ENCODE peak calls at places on chromosomes 16 and 17, in ten cellular contexts. Z, H, Y, X, P, C, J, B, S and G are unnamed samples.

GRCh38 chr16:19701091-19701490 is 16.9 kb downstream of the KNOP1 start:
- DNase-seq in Z (no peak), H (no peak), Y (no peak), X (no peak), P (no peak), C (no peak), J (no peak), B (no peak), S (no peak), G (no peak)

GRCh38 chr16:88681709-88682451 is 4.4 kb downstream of the SNAI3 start:
- DNase-seq in Z (peak), H (no peak), Y (peak), X (no peak), P (peak), C (peak), J (peak), B (peak), S (no peak), G (peak)

GRCh38 chr17:5500247-5500803 is 14.0 kb downstream of the MIS12 start:
- DNase-seq in Z (no peak), H (no peak), Y (no peak), X (no peak), P (no peak), C (no peak), J (no peak), B (no peak), S (no peak), G (no peak)

GRCh38 chr17:66830451-66830850 is 4.5 kb upstream of the CACNG5 start:
- DNase-seq in Z (no peak), H (no peak), Y (no peak), X (no peak), P (no peak), C (no peak), J (no peak), B (no peak), S (no peak), G (no peak)

GRCh38 chr16:53632526-53632925 is 71.1 kb downstream of the RPGRIP1L start:
- DNase-seq in Z (no peak), H (no peak), Y (no peak), X (no peak), P (no peak), C (no peak), J (no peak), B (no peak), S (no peak), G (no peak)

GRCh38 chr17:61442136-61442775 is 10.0 kb upstream of the TBX4 start:
- DNase-seq in Z (no peak), H (no peak), Y (no peak), X (no peak), P (no peak), C (no peak), J (no peak), B (no peak), S (no peak), G (no peak)

GRCh38 chr17:44349553-44350070 is 4.5 kb downstream of the GRN start:
- DNase-seq in Z (no peak), H (no peak), Y (no peak), X (no peak), P (no peak), C (no peak), J (no peak), B (no peak), S (no peak), G (no peak)

GRCh38 chr17:59846391-59847165 is 46.2 kb downstream of the TUBD1 start:
- DNase-seq in Z (peak), H (peak), Y (peak), X (peak), P (no peak), C (no peak), J (peak), B (peak), S (peak), G (peak)

GRCh38 chr17:63592797-63593196 is 7.9 kb upstream of the TACO1 start:
- DNase-seq in Z (no peak), H (no peak), Y (no peak), X (no peak), P (no peak), C (no peak), J (no peak), B (no peak), S (no peak), G (no peak)

GRCh38 chr16:1915732-1916653 is 2.2 kb downstream of the HS3ST6 start:
- DNase-seq in Z (no peak), H (no peak), Y (no peak), X (no peak), P (no peak), C (no peak), J (no peak), B (no peak), S (no peak), G (no peak)

GRCh38 chr17:39709319-39709997 is 9.6 kb downstream of the ERBB2 start:
- DNase-seq in Z (no peak), H (no peak), Y (peak), X (no peak), P (no peak), C (no peak), J (no peak), B (no peak), S (no peak), G (no peak)

GRCh38 chr16:81612351-81613170 is 166.5 kb upstream of the PLCG2 start:
- DNase-seq in Z (no peak), H (no peak), Y (no peak), X (no peak), P (no peak), C (no peak), J (peak), B (peak), S (no peak), G (no peak)

GRCh38 chr17:74176546-74177001 is 26.9 kb upstream of the RPL38 start:
- DNase-seq in Z (peak), H (peak), Y (peak), X (no peak), P (peak), C (peak), J (peak), B (peak), S (peak), G (no peak)

GRCh38 chr16:27174007-27174406 is 29.3 kb upstream of the KDM8 start:
- DNase-seq in Z (no peak), H (no peak), Y (no peak), X (no peak), P (no peak), C (no peak), J (no peak), B (no peak), S (no peak), G (no peak)

GRCh38 chr16:31077024-31077423 is 2.8 kb downstream of the ZNF646 start:
- DNase-seq in Z (no peak), H (no peak), Y (no peak), X (no peak), P (no peak), C (no peak), J (no peak), B (no peak), S (no peak), G (no peak)

GRCh38 chr16:77213542-77214108 is 14.4 kb downstream of the SYCE1L start:
- DNase-seq in Z (no peak), H (peak), Y (no peak), X (peak), P (no peak), C (no peak), J (no peak), B (no peak), S (peak), G (no peak)

GRCh38 chr16:84557059-84557458 is 52.6 kb upstream of the MEAK7 start:
- DNase-seq in Z (no peak), H (no peak), Y (peak), X (no peak), P (no peak), C (no peak), J (no peak), B (no peak), S (no peak), G (no peak)

GRCh38 chr17:44828919-44829557 is 1.0 kb downstream of the GJC1 start:
- DNase-seq in Z (no peak), H (peak), Y (no peak), X (no peak), P (no peak), C (no peak), J (no peak), B (no peak), S (no peak), G (no peak)

GRCh38 chr17:78890111-78890897 is 12.7 kb downstream of the CEP295NL start:
- DNase-seq in Z (peak), H (no peak), Y (peak), X (no peak), P (peak), C (peak), J (peak), B (peak), S (no peak), G (peak)

GRCh38 chr17:63423963-63424362 is 22.1 kb downstream of the CYB561 start:
- DNase-seq in Z (no peak), H (no peak), Y (no peak), X (no peak), P (no peak), C (no peak), J (no peak), B (no peak), S (no peak), G (no peak)

GRCh38 chr17:10557422-10557821 is 8.0 kb upstream of the MYH2 start:
- DNase-seq in Z (no peak), H (no peak), Y (no peak), X (no peak), P (no peak), C (no peak), J (no peak), B (no peak), S (peak), G (no peak)

GRCh38 chr16:11994187-11995119 is 17.9 kb downstream of the SNX29 start:
- DNase-seq in Z (no peak), H (peak), Y (peak), X (no peak), P (peak), C (peak), J (no peak), B (peak), S (no peak), G (no peak)

GRCh38 chr16:1571012-1571671 is 37.7 kb downstream of the TMEM204 start:
- DNase-seq in Z (no peak), H (no peak), Y (no peak), X (no peak), P (no peak), C (no peak), J (no peak), B (no peak), S (no peak), G (no peak)

GRCh38 chr17:49438885-49439284 is 24.2 kb upstream of the PHB1 start:
- DNase-seq in Z (no peak), H (no peak), Y (no peak), X (no peak), P (no peak), C (no peak), J (no peak), B (no peak), S (no peak), G (no peak)
- TF ChIP-seq CTCF in Z (no peak), H (no peak), Y (no peak), X (no peak), P (no peak), C (no peak), J (peak), B (no peak), S (no peak), G (no peak)

DNA sequence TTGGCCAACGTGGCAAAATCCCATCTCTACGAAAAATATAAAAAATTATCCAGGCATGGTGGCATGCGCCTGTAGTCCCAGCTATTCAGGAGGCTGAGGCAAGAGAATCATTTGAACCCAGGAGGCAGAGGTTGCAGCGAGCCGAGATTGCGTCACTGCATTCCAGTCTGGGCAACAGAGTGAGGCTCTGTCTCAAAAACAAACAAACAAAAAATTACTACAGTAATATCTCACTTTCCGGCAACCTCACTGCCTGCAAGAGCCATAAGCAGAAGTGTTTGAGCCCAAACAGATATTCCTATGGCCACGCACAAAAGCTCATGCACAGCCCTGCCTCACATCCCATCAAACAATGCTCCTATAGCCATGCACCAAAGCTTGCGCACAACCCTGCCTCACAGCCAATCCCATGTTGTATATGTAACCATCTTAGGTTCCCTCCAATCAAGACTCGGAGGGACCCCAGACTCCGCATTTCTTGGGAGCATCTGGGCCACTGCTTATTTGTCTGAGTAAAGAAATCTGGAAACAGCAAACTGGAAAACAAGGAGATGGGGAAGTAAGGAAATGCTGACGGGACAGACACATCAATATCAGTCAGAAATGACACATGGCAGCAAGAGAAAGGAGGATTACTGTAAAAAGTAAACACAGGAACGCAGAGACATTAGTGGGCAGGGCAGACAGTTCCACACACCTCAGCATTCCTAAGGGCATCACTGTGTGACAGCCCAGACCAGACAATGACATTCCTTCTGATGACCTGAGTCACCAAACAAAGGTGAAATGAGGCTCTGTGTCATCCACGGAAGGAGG is 37.1 kb downstream of the TK2 start:
- DNase-seq in Z (peak), H (no peak), Y (no peak), X (no peak), P (no peak), C (peak), J (no peak), B (peak), S (no peak), G (no peak)
- H3K27ac ChIP-seq in Z (no peak), H (peak), Y (peak), X (no peak), P (peak), C (peak), J (peak), B (peak), S (peak), G (peak)

DNA sequence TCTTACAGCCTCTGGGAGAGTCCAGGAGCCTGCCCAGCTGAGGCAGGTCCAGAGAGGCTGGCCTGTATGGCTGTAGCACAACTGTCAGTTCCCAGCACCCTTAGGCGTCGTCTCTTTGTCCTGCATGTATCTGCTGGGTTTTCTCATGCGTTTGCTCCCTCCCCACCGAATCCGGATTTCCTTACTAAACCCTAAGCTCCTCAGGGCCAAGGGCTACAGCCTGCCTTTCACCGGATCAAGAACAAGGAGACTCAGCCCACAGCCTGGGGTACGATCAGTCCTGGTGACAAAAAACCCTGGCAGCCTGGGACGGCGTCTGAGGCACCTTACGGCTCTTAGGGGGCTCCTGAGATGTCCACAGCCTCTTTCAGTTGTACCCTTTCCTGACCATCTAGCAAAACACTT is 12.1 kb downstream of the HIC1 start:
- DNase-seq in Z (no peak), H (no peak), Y (no peak), X (no peak), P (no peak), C (no peak), J (no peak), B (no peak), S (no peak), G (no peak)
- TF ChIP-seq CTCF in Z (no peak), H (no peak), Y (no peak), X (no peak), P (no peak), C (no peak), J (no peak), B (no peak), S (no peak), G (no peak)

DNA sequence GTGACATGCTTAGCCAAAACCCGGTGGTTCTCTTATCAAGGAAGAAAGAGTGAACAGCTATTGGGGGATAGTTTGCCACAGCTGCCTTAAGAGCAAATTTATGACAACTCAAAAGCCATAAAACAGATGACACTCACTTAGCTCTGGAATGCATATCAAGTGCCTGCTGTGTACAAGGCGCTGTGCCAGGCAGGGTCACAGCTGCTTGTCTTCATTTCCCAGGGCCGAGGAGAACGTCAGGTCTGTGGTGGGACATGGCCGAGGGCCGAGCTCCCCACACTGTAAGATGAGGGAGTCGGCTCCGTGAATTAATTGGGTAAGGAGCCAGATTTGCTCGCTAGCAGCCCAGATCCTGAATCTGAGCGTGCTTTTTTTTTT is 14.0 kb downstream of the EEF2K start:
- DNase-seq in Z (no peak), H (no peak), Y (peak), X (no peak), P (peak), C (no peak), J (peak), B (no peak), S (no peak), G (peak)
- H3K27ac ChIP-seq in Z (no peak), H (no peak), Y (peak), X (no peak), P (peak), C (no peak), J (peak), B (peak), S (no peak), G (peak)

DNA sequence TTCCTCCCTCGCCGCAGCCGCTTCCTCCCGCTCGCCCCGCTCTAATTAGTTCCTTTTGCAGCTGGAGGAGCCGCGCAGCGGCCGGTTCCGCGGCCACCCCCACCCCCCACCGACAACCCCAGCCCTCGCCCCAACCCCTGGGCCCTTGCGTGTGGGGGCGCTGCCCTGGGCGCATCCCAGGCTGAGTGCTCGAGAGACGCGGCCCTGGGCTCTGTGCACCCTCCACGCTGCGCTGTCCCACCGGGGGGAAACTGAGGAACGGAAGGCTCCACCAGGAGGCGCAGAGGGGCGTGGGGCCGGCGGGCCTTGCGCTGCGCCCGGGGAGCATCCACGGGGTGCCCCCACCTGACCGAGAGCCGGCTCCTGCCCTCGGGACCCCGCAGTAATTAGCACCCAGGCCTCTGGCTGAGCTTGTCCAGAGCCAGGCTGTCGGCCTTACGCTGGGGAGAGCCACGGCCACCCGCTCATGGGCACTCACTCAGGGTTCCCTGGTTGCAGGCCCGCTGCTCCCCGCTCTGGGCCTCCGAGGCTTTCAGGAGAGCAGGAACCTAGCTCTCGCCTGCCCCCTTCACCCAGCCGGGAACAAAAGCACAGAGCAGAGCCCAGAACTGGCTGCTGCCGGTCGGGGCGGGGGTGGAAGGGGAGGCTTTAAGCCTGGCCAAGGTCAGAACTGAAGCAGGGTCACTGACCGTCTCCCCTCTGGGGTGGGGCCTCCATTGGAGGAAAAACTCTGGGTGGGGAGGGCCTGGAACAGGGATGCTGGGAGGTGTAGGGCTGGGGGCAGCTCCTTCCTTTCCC is 12.1 kb downstream of the GLIS2 start:
- DNase-seq in Z (peak), H (peak), Y (peak), X (no peak), P (peak), C (peak), J (peak), B (peak), S (peak), G (peak)
- TF ChIP-seq CTCF in Z (peak), H (peak), Y (peak), X (peak), P (peak), C (peak), J (peak), B (peak), S (peak), G (peak)

DNA sequence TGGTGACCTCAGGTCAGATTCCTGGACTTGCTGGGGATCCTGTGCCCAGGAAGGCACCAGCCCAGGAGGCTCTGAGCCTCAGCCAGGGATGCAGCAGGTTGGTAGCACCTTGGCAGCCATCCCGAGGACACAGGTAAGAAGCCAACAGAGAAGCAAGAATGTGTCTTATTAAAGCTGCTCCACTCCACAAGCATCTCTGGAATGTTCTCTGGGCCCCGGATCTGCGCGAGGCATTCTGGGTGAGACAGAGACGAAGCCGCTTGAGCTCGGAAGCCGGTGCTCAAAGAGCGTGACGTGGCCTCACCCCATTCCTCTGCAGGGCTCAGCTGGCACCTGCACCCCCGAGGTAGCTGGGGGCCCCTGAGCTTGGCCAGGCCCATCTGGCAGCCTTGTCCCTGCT is 3.0 kb upstream of the TEX19 start:
- DNase-seq in Z (peak), H (peak), Y (no peak), X (no peak), P (peak), C (no peak), J (no peak), B (no peak), S (peak), G (peak)
- H3K27ac ChIP-seq in Z (no peak), H (no peak), Y (no peak), X (peak), P (peak), C (no peak), J (no peak), B (no peak), S (peak), G (no peak)